ENCODE peak calls at places on chromosomes 7 and 10, in five cellular contexts. Y, P, C, X and W are unnamed samples.

GRCh38 chr10:77716943-77717735 is 79.5 kb upstream of the KCNMA1 start:
- DNase-seq in P (no peak), Y (no peak), X (no peak), C (no peak), W (no peak)

GRCh38 chr10:31315453-31315852 is 3.6 kb upstream of the ZEB1 start:
- DNase-seq in X (no peak), C (no peak), Y (peak; percentile 52), P (no peak), W (no peak)

GRCh38 chr10:73768881-73769280 is 13.0 kb upstream of the CHCHD1 start:
- DNase-seq in Y (no peak), X (peak; percentile 40), C (no peak), P (no peak), W (no peak)

GRCh38 chr7:125122225-125122624 is 192.6 kb upstream of the POT1 start:
- DNase-seq in C (no peak), Y (no peak), X (no peak), P (no peak), W (no peak)

GRCh38 chr10:123147635-123148413 is at the start of gene HMX2:
- DNase-seq in Y (no peak), P (peak; percentile 72), X (peak; percentile 71), C (peak; percentile 49), W (peak; percentile 81)

GRCh38 chr7:71348751-71349415 is 216.9 kb downstream of the GALNT17 start:
- DNase-seq in P (no peak), X (no peak), Y (no peak), C (no peak), W (no peak)

GRCh38 chr7:130341882-130342281 is 2.7 kb upstream of the CPA5 start:
- DNase-seq in P (no peak), X (no peak), Y (no peak), C (no peak), W (no peak)

GRCh38 chr10:131559450-131559911 is 248.0 kb upstream of the TCERG1L start:
- DNase-seq in Y (no peak), X (no peak), P (no peak), C (no peak), W (no peak)

GRCh38 chr7:69395072-69395714 is 203.1 kb upstream of the AUTS2 start:
- DNase-seq in P (no peak), X (no peak), C (no peak), Y (no peak), W (no peak)

GRCh38 chr10:76903387-76903786 is 734.2 kb downstream of the KCNMA1 start:
- DNase-seq in C (no peak), Y (no peak), P (no peak), X (no peak), W (no peak)

GRCh38 chr7:13989138-13989943 is at the start of gene ETV1:
- DNase-seq in P (no peak), C (peak; percentile 83), Y (peak; percentile 62), X (no peak), W (no peak)

GRCh38 chr10:121438320-121438719 is 159.9 kb downstream of the FGFR2 start:
- DNase-seq in Y (no peak), C (no peak), X (no peak), P (no peak), W (no peak)

GRCh38 chr10:102470579-102471546 is 19.5 kb upstream of the C10orf95 start:
- DNase-seq in C (no peak), X (no peak), P (no peak), Y (no peak), W (no peak)

GRCh38 chr10:98528166-98528784 is 81.5 kb upstream of the HPS1 start:
- DNase-seq in Y (no peak), P (no peak), C (peak; percentile 11), X (no peak), W (no peak)

GRCh38 chr7:18402488-18403183 is 92.9 kb upstream of the HDAC9 start:
- DNase-seq in P (no peak), X (no peak), C (no peak), Y (no peak), W (no peak)

GRCh38 chr10:96512524-96512991 is 1.2 kb downstream of the TLL2 start:
- DNase-seq in P (no peak), C (peak; percentile 38), X (no peak), Y (peak; percentile 63), W (peak; percentile 47)

GRCh38 chr10:79038104-79038840 is 30.5 kb upstream of the ZMIZ1 start:
- DNase-seq in X (no peak), C (no peak), P (no peak), Y (no peak), W (no peak)

GRCh38 chr10:80416401-80417098 is 8.2 kb downstream of the PRXL2A start:
- DNase-seq in X (no peak), Y (peak; percentile 76), P (no peak), C (no peak), W (no peak)

GRCh38 chr7:128783143-128783799 is 7.7 kb upstream of the OPN1SW start:
- DNase-seq in P (no peak), C (peak; percentile 74), X (no peak), Y (peak; percentile 88), W (no peak)

GRCh38 chr7:76430211-76430610 is 5.5 kb downstream of the ZP3 start:
- DNase-seq in P (no peak), Y (no peak), X (no peak), C (no peak), W (no peak)

GRCh38 chr7:47576909-47577255 is 5.0 kb downstream of the TNS3 start:
- DNase-seq in Y (no peak), X (no peak), P (no peak), C (no peak), W (no peak)

GRCh38 chr10:101285519-101286070 is 56.3 kb upstream of the LBX1 start:
- DNase-seq in X (no peak), P (no peak), Y (no peak), C (no peak), W (no peak)

GRCh38 chr10:38156416-38157269 is 62.5 kb downstream of the ZNF37A start:
- DNase-seq in C (no peak), X (no peak), P (peak; percentile 92), Y (no peak), W (no peak)

GRCh38 chr10:77801474-77802238 is 124.9 kb downstream of the DLG5 start:
- DNase-seq in X (no peak), Y (no peak), C (no peak), P (peak; percentile 61), W (peak; percentile 55)

DNA sequence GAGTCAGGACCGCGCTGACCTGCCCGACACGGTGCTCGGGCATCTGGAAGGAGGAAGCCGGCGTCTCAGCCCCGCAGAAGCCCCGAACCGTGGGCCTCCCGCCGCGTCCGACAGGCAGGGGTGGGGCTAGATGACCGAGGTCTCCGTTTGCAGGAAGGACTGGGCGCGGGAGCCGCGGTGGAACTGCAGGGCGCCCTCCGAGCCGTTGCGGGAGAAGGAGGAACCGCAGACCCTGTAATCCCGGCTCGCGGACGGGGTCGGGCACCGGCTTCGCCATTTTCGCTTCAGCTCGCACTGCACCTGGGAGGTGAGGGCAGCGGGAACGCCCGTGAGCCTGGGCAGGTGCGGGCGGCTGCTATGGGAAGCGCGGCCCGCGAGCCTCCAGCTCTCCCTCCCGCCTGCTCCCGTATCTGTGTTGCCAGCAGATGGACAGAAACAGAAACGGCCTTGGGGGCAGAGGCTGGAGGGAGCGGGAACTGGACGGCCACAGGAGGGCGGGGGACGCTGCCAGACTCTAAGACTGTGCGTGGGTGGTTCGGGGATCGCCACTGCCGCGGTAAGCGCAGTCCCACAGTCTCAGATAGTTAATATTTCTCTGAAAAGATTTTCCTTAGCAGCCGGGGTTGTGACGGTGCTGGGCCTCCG is 114.1 kb downstream of the VIPR2 start:
- DNase-seq in X (peak; percentile 54), Y (peak; percentile 84), P (no peak), C (peak; percentile 69), W (no peak)
- TF ChIP-seq CTCF in X (peak; percentile 3), Y (peak; percentile 46), P (peak; percentile 66), C (no peak), W (peak; percentile 9)

GRCh38 chr10:72319416-72320254 is 35.1 kb downstream of the DNAJB12 start:
- DNase-seq in P (no peak), C (peak; percentile 78), Y (peak; percentile 97), X (peak; percentile 86), W (peak; percentile 90)
- TF ChIP-seq CTCF in P (no peak), C (no peak), Y (no peak), X (no peak), W (no peak)

GRCh38 chr10:119374236-119374635 is 166.9 kb downstream of the GRK5 start:
- DNase-seq in P (peak; percentile 61), X (no peak), Y (no peak), C (no peak), W (no peak)

GRCh38 chr10:119370972-119371703 is 163.8 kb downstream of the GRK5 start:
- DNase-seq in C (peak; percentile 34), Y (peak; percentile 85), P (peak; percentile 64), X (no peak), W (no peak)

GRCh38 chr10:119368991-119369869 is 161.9 kb downstream of the GRK5 start:
- DNase-seq in Y (no peak), C (no peak), P (no peak), X (peak; percentile 75), W (peak; percentile 78)

GRCh38 chr10:119370046-119370770 is 162.8 kb downstream of the GRK5 start:
- DNase-seq in P (peak; percentile 20), C (peak; percentile 60), Y (peak; percentile 75), X (no peak), W (no peak)

DNA sequence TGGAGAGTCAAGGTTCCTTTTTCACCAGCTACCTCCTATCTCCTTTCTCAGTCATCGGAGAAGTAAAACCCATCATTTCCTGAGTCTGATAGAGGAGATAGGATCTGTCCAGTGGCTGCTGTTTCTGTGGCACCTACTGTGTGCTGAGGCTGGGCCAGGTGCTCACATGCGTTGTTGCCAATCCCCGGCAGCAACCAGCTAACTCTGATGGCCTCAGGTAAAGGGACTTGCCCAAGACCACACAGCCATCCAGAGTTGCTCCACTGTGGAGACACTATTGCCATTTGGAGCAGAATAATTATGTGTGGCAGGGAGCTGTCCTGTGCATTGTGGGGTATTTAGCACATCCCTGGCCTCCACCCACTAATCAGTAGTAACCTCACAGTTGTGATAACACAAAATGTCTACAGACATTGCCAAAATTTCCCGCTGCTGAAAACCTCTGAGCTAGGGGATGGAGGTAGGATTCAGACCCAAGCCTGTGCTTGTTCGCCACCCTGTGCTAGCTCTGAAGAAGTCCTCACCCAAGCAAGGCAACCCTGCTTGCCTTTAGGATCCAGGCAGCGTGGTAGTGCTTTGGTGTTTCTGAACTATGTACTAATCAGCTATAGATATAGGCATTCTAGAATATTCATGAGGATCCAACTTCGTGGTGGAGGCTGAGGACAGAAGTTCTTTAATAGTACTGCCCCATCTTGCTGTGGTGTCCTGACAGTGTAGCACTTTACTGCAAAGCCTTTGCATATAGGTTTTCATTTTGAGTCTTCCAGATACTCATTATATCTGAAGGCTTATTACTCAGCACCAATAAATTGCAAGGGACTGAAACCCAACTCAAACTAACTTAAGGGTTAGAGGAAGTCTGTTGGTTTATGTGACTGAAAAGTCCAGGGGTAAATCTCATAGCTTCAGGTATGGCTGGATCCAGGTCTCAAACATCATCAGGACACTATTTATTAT is 164.6 kb downstream of the GRK5 start:
- DNase-seq in C (no peak), X (no peak), P (no peak), Y (no peak), W (peak; percentile 75)
- TF ChIP-seq CTCF in C (no peak), X (no peak), P (peak; percentile 35), Y (no peak), W (no peak)

GRCh38 chr10:99967961-99968360 is 41.8 kb downstream of the DNMBP start:
- DNase-seq in X (no peak), C (no peak), Y (no peak), P (no peak), W (no peak)

GRCh38 chr10:99958806-99959205 is 50.9 kb downstream of the DNMBP start:
- DNase-seq in Y (no peak), C (no peak), X (no peak), P (no peak), W (no peak)

GRCh38 chr10:99965700-99966099 is 44.0 kb downstream of the DNMBP start:
- DNase-seq in Y (no peak), X (no peak), C (no peak), P (no peak), W (no peak)

GRCh38 chr10:99966306-99966705 is 43.4 kb downstream of the DNMBP start:
- DNase-seq in P (no peak), X (no peak), C (no peak), Y (no peak), W (no peak)

GRCh38 chr10:99964791-99965190 is 45.0 kb downstream of the DNMBP start:
- DNase-seq in X (no peak), C (no peak), Y (no peak), P (no peak), W (no peak)
- TF ChIP-seq CTCF in X (no peak), C (no peak), Y (no peak), P (peak; percentile 70), W (no peak)